ENCODE peak calls at places on chromosome 19, in seven cellular contexts. O is endothelial cell of umbilical vein, P is fibroblast of lung, X is mesenchymal stem cell, D is K562, F is mammary epithelial cell, T is H9. E is an unnamed sample.

GRCh38 chr19:7294571-7295212 is 478 bp upstream of the INSR start:
- DNase-seq in O (peak; percentile 42), P (peak; percentile 35), X (peak; percentile 40), D (peak; percentile 30), F (peak; percentile 37), T (peak; percentile 43), E (peak; percentile 82)

GRCh38 chr19:50695251-50696064 is 24.1 kb downstream of the SHANK1 start:
- DNase-seq in O (no peak), P (no peak), X (no peak), D (peak; percentile 53), F (no peak), T (no peak), E (no peak)

GRCh38 chr19:19594371-19594770 is 24.1 kb downstream of the PBX4 start:
- DNase-seq in O (no peak), P (no peak), X (no peak), D (no peak), F (no peak), T (no peak), E (no peak)

GRCh38 chr19:5436101-5436947 is 18.9 kb upstream of the ZNRF4 start:
- DNase-seq in O (no peak), P (no peak), X (peak; percentile 33), D (peak; percentile 67), F (no peak), T (peak; percentile 94), E (no peak)

GRCh38 chr19:50486823-50487515 is 10.3 kb upstream of the GARIN5A start:
- DNase-seq in O (peak; percentile 15), P (peak; percentile 44), X (peak; percentile 23), D (peak; percentile 81), F (no peak), T (peak; percentile 88), E (peak; percentile 37)

GRCh38 chr19:39710333-39710890 is 6.1 kb downstream of the LGALS14 start:
- DNase-seq in O (no peak), P (no peak), X (no peak), D (no peak), F (no peak), T (no peak), E (no peak)

GRCh38 chr19:35642798-35643254 is 1.3 kb downstream of the ETV2 start:
- DNase-seq in O (no peak), P (no peak), X (no peak), D (no peak), F (no peak), T (no peak), E (no peak)

GRCh38 chr19:8506402-8506957 is 4.0 kb upstream of the PRAM1 start:
- DNase-seq in O (no peak), P (no peak), X (no peak), D (peak; percentile 51), F (no peak), T (peak; percentile 69), E (no peak)

GRCh38 chr19:58551123-58551497 is 3.8 kb downstream of the CHMP2A start:
- DNase-seq in O (no peak), P (no peak), X (no peak), D (no peak), F (no peak), T (no peak), E (no peak)

GRCh38 chr19:51324082-51324481 is 12.6 kb downstream of the IGLON5 start:
- DNase-seq in O (no peak), P (no peak), X (no peak), D (no peak), F (no peak), T (no peak), E (no peak)

GRCh38 chr19:40474737-40475136 is 7.9 kb downstream of the SPTBN4 start:
- DNase-seq in O (no peak), P (no peak), X (no peak), D (no peak), F (no peak), T (no peak), E (no peak)

DNA sequence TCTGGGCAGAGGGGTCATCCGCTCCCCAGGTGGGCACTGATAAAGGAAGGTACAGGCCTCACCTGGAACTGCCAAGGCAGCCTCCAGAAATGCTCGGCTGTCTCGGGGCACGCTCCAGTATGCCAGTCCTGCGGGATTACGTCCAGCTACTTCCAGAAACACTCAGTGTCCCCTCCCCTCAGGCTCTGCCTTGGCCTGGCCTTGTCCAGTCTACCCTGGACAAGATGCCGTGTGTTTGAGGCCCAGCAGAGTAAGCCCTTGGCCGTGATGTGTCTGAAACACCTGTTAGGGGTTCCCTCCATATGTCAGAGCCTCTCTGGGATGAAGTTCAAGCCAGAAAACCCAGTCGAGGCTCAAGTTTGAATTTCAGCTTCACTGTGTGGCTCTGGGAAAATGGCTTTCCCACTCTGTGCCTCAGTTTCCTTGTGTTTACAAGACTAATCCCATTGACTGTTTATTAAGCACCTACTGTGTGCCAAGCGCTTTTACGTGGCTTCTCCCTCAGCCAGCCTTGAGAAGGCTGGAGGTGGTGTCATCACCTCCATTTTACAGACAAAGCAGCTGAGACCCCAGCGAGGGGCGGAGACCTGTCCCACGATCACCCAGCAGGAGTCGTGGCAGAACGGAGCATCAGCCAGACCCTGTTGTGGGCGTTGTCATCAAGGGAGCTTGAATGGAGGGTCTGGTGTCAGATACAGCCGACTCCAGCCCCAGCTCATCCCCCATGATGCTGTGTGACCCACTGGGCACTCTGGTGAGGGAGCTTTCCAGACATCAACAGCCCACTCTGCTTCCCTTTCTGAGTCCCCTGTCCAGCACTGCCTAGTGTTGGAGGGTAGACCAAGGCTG is 2.0 kb upstream of the PIK3R2 start:
- DNase-seq in O (no peak), P (no peak), X (no peak), D (no peak), F (no peak), T (no peak), E (no peak)
- H3K9ac ChIP-seq in O (no peak overlapping the region), P (no peak overlapping the region), X (peak overlapping the region; percentile 94), D (peak overlapping the region; percentile 88), F (no peak overlapping the region), T (no peak overlapping the region), E (no peak overlapping the region)

DNA sequence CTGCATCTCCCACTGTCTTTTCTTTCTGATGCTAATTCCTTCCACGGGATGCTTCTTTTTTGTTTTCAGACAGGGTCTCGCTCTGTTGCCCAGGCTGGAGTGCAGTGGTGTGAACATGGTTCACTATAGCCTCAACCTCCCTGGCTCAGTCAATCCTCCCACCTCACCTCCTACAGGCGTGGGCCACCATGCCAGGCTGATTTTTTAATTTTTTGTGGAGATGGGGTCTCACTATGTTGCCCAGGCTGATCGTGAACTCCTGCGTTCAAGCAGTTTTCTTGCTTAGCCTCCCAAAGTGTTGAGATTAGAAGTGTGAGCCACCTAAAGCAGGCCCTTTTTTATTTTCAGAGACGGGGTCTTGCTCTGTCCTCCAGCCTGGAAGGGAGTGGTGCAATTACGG is 4.8 kb downstream of the GYS1 start:
- DNase-seq in O (no peak), P (no peak), X (no peak), D (no peak), F (no peak), T (no peak), E (no peak)
- H3K9ac ChIP-seq in O (no peak overlapping the region), P (no peak overlapping the region), X (no peak overlapping the region), D (no peak overlapping the region), F (no peak overlapping the region), T (no peak overlapping the region), E (no peak overlapping the region)

DNA sequence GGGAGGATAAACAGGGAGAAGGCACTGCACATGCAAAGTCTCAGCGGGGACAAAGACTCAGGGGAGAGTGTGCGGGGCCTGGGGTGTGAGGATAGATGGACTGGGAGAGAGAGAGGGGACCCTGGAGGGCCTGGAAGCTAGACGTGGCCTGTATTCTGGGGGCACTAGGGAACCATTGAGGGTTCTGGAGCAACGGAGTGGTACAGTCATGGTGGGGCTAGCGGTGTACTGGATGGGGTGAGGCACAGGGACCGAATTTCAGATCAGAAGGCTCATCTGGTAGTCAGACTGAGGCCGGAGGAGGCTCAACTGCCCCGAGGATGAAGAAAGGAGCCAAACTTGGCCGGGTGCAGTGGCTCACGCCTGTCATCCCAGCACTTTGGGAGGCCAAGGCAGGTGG is 8.0 kb upstream of the SBNO2 start:
- DNase-seq in O (no peak), P (no peak), X (no peak), D (no peak), F (no peak), T (no peak), E (no peak)
- H3K9ac ChIP-seq in O (no peak overlapping the region), P (no peak overlapping the region), X (no peak overlapping the region), D (no peak overlapping the region), F (no peak overlapping the region), T (no peak overlapping the region), E (no peak overlapping the region)

GRCh38 chr19:42175952-42176648 is 41.4 kb downstream of the DEDD2 start:
- DNase-seq in O (peak; percentile 12), P (peak; percentile 19), X (peak; percentile 45), D (no peak), F (no peak), T (peak; percentile 53), E (no peak)

GRCh38 chr19:42177686-42178019 is 39.8 kb downstream of the DEDD2 start:
- DNase-seq in O (no peak), P (no peak), X (no peak), D (no peak), F (no peak), T (no peak), E (no peak)

GRCh38 chr19:42175335-42175734 is 42.1 kb downstream of the DEDD2 start:
- DNase-seq in O (no peak), P (no peak), X (no peak), D (no peak), F (no peak), T (no peak), E (no peak)

GRCh38 chr19:42176990-42177685 is 40.3 kb downstream of the DEDD2 start:
- DNase-seq in O (peak; percentile 60), P (peak; percentile 69), X (peak; percentile 83), D (peak; percentile 70), F (peak; percentile 76), T (peak; percentile 79), E (peak; percentile 83)

GRCh38 chr19:42176649-42176989 is 40.9 kb downstream of the DEDD2 start:
- DNase-seq in O (no peak), P (no peak), X (no peak), D (no peak), F (no peak), T (no peak), E (no peak)
- H3K9ac ChIP-seq in O (no peak overlapping the region), P (no peak overlapping the region), X (peak overlapping the region; percentile 71), D (no peak overlapping the region), F (no peak overlapping the region), T (no peak overlapping the region), E (no peak overlapping the region)

E was measured in MM.1S.